ENCODE peak calls at places on chromosomes 5 and 9, in seven cellular contexts. W is stomach, A is IMR-90, E is transverse colon, I is Panc1, U is Peyer's patch, O is heart left ventricle. X is an unnamed sample. For H3K36me3, the result is how much of the 10 kb centered on the place peaks cover.

GRCh38 chr5:159799701-159800100 is 116.6 kb upstream of the ADRA1B start:
- DNase-seq in U (no peak), E (no peak), A (no peak), I (no peak), O (no peak), W (no peak), X (no peak)

GRCh38 chr5:159227452-159227851 is 18.1 kb upstream of the RNF145 start:
- DNase-seq in I (no peak), E (no peak), A (no peak), W (no peak), O (no peak), U (no peak), X (no peak)

GRCh38 chr5:176784218-176785165 is 25.9 kb upstream of the UNC5A start:
- DNase-seq in W (no peak), A (peak), I (peak), E (no peak), O (no peak), U (peak), X (no peak)

GRCh38 chr9:92738661-92739081 is 26.0 kb downstream of the BICD2 start:
- DNase-seq in W (peak), E (no peak), I (no peak), U (no peak), A (no peak), O (no peak), X (no peak)

GRCh38 chr9:33329996-33330395 is 39.7 kb downstream of the NFX1 start:
- DNase-seq in O (no peak), U (no peak), I (peak), E (peak), A (peak), W (no peak), X (peak)

GRCh38 chr5:134543820-134544692 is 18.6 kb downstream of the JADE2 start:
- DNase-seq in W (no peak), A (no peak), E (peak), O (no peak), U (no peak), I (no peak), X (no peak)

GRCh38 chr5:177453852-177454396 is 7.3 kb downstream of the PRR7 start:
- DNase-seq in U (peak), E (peak), I (no peak), A (no peak), O (no peak), W (no peak), X (no peak)

GRCh38 chr5:138610468-138611294 is 35.5 kb upstream of the HSPA9 start:
- DNase-seq in O (no peak), U (no peak), W (no peak), I (no peak), E (no peak), A (no peak), X (no peak)

GRCh38 chr9:33263936-33264472 is 504 bp downstream of the BAG1 start:
- DNase-seq in E (peak), U (peak), O (peak), A (no peak), W (peak), I (no peak), X (peak)

GRCh38 chr5:83548556-83548955 is 77.0 kb downstream of the VCAN start:
- DNase-seq in O (no peak), I (no peak), U (no peak), E (no peak), W (no peak), A (peak), X (no peak)

GRCh38 chr9:110769667-110770066 is 101.1 kb downstream of the MUSK start:
- DNase-seq in A (peak), O (no peak), I (no peak), U (no peak), W (no peak), E (no peak), X (no peak)

GRCh38 chr9:102434545-102434944 is 560.6 kb upstream of the CYLC2 start:
- DNase-seq in W (no peak), U (no peak), O (no peak), I (no peak), E (no peak), A (no peak), X (no peak)

GRCh38 chr9:12996971-12997370 is 222.2 kb downstream of the LURAP1L start:
- DNase-seq in W (no peak), O (no peak), U (no peak), I (no peak), A (no peak), E (no peak), X (no peak)

GRCh38 chr9:9117866-9118265 is 1318.3 kb upstream of the DMAC1 start:
- DNase-seq in E (no peak), O (no peak), A (no peak), I (no peak), U (no peak), W (no peak), X (no peak)

GRCh38 chr5:137201876-137202275 is 297.2 kb downstream of the SPOCK1 start:
- DNase-seq in U (no peak), W (no peak), O (no peak), A (peak), E (no peak), I (no peak), X (no peak)

GRCh38 chr5:177194278-177194677 is 60.7 kb downstream of the NSD1 start:
- DNase-seq in A (peak), I (peak), U (no peak), W (no peak), O (no peak), E (no peak), X (no peak)

GRCh38 chr5:55063899-55064298 is 38.5 kb upstream of the GZMA start:
- DNase-seq in U (no peak), I (no peak), A (peak), E (no peak), O (no peak), W (no peak), X (no peak)

GRCh38 chr9:129109504-129109903 is 1.1 kb downstream of the CRAT start:
- DNase-seq in U (no peak), A (no peak), E (peak), W (no peak), O (no peak), I (no peak), X (peak)

GRCh38 chr9:86944974-86945867 is 2.1 kb downstream of the GAS1 start:
- DNase-seq in O (peak), I (no peak), U (peak), W (no peak), E (no peak), A (peak), X (no peak)

GRCh38 chr5:150999704-151000452 is 20.5 kb upstream of the GPX3 start:
- DNase-seq in U (no peak), W (peak), O (peak), A (peak), I (no peak), E (no peak), X (no peak)

GRCh38 chr5:135462304-135462703 is 10.2 kb upstream of the TIFAB start:
- DNase-seq in E (peak), O (no peak), W (peak), I (no peak), A (peak), U (peak), X (peak)

GRCh38 chr5:151659001-151659754 is 27.5 kb downstream of the SPARC start:
- DNase-seq in O (peak), A (peak), U (peak), W (peak), I (peak), E (peak), X (peak)

GRCh38 chr9:129580211-129580915 is 40.5 kb downstream of the C9orf50 start:
- DNase-seq in E (peak), A (no peak), W (no peak), O (no peak), U (no peak), I (no peak), X (no peak)

GRCh38 chr5:172441262-172441751 is 13.0 kb downstream of the SH3PXD2B start:
- DNase-seq in E (no peak), A (no peak), U (peak), W (no peak), I (no peak), O (no peak), X (no peak)

GRCh38 chr9:69307446-69308216 is 17.4 kb upstream of the ENTREP1 start:
- DNase-seq in U (no peak), O (no peak), E (no peak), I (no peak), W (no peak), A (peak), X (no peak)

DNA sequence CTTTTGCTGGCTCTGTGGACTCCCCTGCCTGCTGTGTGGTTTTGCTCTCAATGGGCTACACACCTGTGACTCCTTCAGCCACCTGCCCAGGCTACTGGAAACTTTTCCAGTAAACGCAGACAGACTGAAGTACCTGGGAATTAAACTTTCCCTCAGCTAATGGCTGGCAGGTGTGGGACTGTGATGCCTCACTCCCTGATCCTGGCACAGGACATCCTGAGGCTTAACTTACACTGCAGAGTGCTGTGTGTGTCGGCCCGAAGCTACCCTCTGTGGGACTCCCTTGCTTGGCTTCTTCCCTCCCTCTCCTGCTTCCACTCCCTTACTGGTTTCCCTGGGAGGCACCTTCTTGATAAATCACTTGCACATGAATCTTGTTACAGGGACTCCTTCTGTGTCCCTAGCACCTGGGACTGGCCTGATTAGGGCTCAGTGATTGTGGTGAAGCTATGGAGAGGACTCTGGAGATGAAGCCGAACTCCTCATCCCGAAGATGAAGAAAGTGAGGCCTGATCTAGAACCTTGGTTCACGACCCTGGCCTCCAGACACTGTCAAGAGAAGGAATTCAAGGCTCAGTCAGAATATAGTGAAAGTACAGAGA is 113.5 kb upstream of the ALDH1B1 start:
- DNase-seq in E (no peak), U (no peak), I (no peak), O (no peak), A (no peak), W (no peak), X (no peak)
- H3K27ac ChIP-seq in E (peak), U (no peak), I (no peak), O (no peak), A (no peak), W (no peak), X (peak)

DNA sequence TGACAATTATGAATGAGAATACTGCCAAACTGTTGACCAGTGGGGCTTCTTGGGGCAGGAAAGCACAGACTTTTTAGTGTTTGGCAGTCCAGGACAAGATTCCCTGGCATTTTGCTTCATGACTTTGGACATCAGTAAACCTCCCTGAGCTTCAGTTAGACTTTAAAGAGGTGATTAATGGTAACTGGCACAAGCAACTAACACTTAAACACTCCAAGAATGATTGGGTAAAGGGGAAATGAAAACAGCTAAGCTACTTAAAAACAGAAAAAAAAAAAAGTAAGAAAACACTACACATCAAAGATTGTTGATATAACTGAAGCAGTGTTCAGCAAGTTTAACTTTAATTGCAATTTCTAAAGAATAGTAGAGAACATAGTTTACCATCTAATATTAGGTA is 13.4 kb downstream of the PAIP1 start:
- DNase-seq in E (no peak), U (no peak), W (no peak), A (no peak), I (no peak), O (no peak), X (no peak)
- H3K36me3 ChIP-seq in E (under half), U (under half), W (under half), A (under half), I (half or more), O (half or more), X (under half)

DNA sequence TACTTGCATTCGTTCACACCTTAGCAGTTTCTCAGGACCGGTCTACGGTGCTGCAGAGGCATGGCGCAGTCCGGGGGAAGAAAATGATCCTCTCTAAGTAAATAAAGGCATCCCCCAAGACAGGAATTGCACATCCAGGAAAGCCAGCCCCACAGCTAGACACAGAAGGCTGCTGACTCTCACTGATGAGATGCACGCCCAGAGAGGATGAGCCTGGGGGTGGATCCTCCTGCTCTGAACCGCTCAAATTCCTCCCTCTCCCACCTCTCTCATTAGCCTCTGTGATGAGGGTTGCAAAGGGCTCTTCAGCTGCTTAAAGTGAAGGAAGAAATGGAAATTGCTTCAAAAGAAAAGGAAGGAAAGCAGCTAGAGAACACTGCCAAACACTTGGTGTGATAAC is 132.4 kb downstream of the TTLL11 start:
- DNase-seq in E (no peak), O (no peak), W (no peak), U (no peak), A (no peak), I (no peak), X (no peak)
- H3K27ac ChIP-seq in E (no peak), O (no peak), W (no peak), U (no peak), A (no peak), I (no peak), X (no peak)

DNA sequence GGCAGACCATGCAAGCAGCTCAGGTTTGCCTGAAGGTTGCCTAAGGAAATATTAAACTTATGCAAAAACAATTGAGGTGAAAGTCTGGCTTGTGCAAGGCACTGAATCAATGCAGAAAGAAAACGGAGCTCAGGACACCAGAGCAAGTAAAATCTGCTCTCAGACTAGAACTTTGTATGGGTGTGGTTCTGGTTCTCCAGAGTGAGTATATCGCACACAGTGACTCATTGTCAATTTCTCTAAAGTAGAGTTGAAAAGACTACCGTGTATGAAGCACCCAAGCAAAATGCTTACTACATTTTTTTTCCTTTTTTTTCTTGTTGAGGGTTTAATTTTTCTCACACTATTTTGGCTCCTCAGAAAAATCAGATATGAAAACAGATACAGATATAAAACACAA is 650.3 kb upstream of the CDH10 start:
- DNase-seq in W (no peak), O (no peak), I (no peak), A (no peak), U (no peak), E (no peak), X (no peak)
- H3K36me3 ChIP-seq in W (under half), O (under half), I (under half), A (under half), U (under half), E (under half), X (under half)

DNA sequence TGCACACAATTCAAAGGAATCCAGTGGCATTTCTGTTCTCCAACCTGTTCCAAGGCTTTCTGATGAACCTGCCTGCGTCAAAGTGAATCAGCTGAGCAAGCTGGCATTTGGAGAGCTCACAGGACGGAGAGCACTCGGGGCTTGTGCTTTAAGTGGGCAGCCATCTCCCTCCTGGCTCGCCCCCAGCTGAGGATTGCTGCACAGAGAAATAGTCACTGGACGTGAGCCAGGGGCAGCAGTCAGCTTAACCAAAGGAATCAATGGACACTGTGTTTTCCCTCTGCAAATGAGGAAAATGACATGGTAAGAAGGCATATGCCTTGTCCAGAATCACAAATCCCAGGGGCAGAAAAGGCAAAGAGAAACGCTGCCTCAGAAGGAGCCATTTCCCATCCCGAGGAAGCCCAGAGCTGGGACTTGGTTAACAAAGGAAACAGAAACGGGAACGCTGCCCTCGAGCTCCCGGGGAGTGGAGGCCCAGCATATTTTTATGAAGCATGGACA is 299.4 kb downstream of the ZSWIM6 start:
- DNase-seq in U (no peak), O (peak), E (peak), I (no peak), A (peak), W (no peak), X (no peak)
- H3K27ac ChIP-seq in U (no peak), O (peak), E (peak), I (no peak), A (no peak), W (no peak), X (no peak)

X was measured in colonic mucosa.